ENCODE peak calls at places on chromosomes 12 and 14, in six cellular contexts. Q is dorsolateral prefrontal cortex, I is fibroblast of pulmonary artery, M is B cell, H is epithelial cell of esophagus, E is neural crest cell. O is an unnamed sample.

GRCh38 chr12:27212861-27213260 is 31.2 kb upstream of the STK38L start:
- DNase-seq in Q (no peak), I (no peak), M (no peak), H (no peak), E (no peak), O (no peak)

GRCh38 chr14:98960617-98961013 is 311.4 kb downstream of the BCL11B start:
- DNase-seq in Q (no peak), I (no peak), M (no peak), H (no peak), E (no peak), O (no peak)

GRCh38 chr14:65850429-65851145 is 438.1 kb downstream of the FUT8 start:
- DNase-seq in Q (no peak), I (no peak), M (no peak), H (no peak), E (no peak), O (no peak)

GRCh38 chr12:51329742-51330141 is 5.8 kb upstream of the BIN2 start:
- DNase-seq in Q (no peak), I (no peak), M (no peak), H (no peak), E (no peak), O (no peak)

GRCh38 chr14:101173698-101174521 is 270.4 kb upstream of the RTL1 start:
- DNase-seq in Q (no peak), I (no peak), M (no peak), H (no peak), E (no peak), O (no peak)

GRCh38 chr12:58105225-58106119 is 164.1 kb downstream of the ATP23 start:
- DNase-seq in Q (no peak), I (peak), M (no peak), H (peak), E (no peak), O (no peak)

GRCh38 chr14:68749487-68750475 is 43.1 kb downstream of the ZFP36L1 start:
- DNase-seq in Q (no peak), I (peak), M (no peak), H (peak), E (no peak), O (no peak)

GRCh38 chr12:32589165-32589891 is 89.8 kb upstream of the DNM1L start:
- DNase-seq in Q (no peak), I (no peak), M (no peak), H (no peak), E (no peak), O (no peak)

GRCh38 chr12:13135336-13136178 is 32.1 kb upstream of the GSG1 start:
- DNase-seq in Q (no peak), I (peak), M (no peak), H (peak), E (no peak), O (no peak)

GRCh38 chr12:71214511-71215285 is 56.9 kb upstream of the TSPAN8 start:
- DNase-seq in Q (no peak), I (peak), M (no peak), H (no peak), E (no peak), O (no peak)

GRCh38 chr12:113278141-113278540 is 56.8 kb downstream of the SLC8B1 start:
- DNase-seq in Q (no peak), I (no peak), M (no peak), H (no peak), E (no peak), O (no peak)

GRCh38 chr14:89748004-89748403 is 206.5 kb downstream of the EFCAB11 start:
- DNase-seq in Q (no peak), I (no peak), M (no peak), H (peak), E (no peak), O (no peak)

GRCh38 chr12:65603428-65604351 is 220.6 kb upstream of the HMGA2 start:
- DNase-seq in Q (no peak), I (peak), M (no peak), H (peak), E (no peak), O (no peak)

GRCh38 chr12:80632835-80633234 is 74.6 kb upstream of the MYF6 start:
- DNase-seq in Q (no peak), I (no peak), M (no peak), H (peak), E (no peak), O (peak)

GRCh38 chr14:54785111-54785777 is 117.4 kb downstream of the GCH1 start:
- DNase-seq in Q (no peak), I (no peak), M (no peak), H (no peak), E (no peak), O (no peak)

GRCh38 chr12:92143280-92143679 is 2.4 kb downstream of the BTG1 start:
- DNase-seq in Q (no peak), I (no peak), M (no peak), H (no peak), E (no peak), O (no peak)

GRCh38 chr14:64137657-64138290 is 156.4 kb downstream of the ESR2 start:
- DNase-seq in Q (no peak), I (peak), M (peak), H (no peak), E (no peak), O (no peak)

GRCh38 chr14:71169028-71169427 is 261.8 kb downstream of the PCNX1 start:
- DNase-seq in Q (no peak), I (no peak), M (no peak), H (no peak), E (no peak), O (no peak)

GRCh38 chr12:119020377-119021360 is 39.3 kb downstream of the SRRM4 start:
- DNase-seq in Q (no peak), I (no peak), M (no peak), H (no peak), E (peak), O (peak)
- TF ChIP-seq CTCF in Q (peak), I (no peak), M (no peak), H (no peak), E (peak), O (peak)

DNA sequence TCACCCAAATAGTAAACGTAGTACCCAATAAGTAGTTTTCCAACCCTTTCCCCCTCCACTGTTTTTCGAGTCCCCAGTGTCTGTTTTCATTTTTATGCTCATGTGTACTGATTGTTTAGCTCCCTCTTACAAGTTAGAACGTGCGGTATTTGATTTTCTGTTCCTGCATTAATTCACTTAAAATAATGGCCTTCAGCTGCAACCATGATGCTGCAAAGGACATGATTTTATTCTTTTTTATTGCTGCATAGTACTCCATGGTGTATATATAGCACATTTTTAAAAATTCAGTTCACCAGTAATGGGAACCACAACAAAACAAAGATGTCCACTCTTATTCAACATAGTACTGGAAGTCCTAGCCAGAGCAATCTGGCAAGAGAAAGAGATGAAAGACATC is 72.8 kb downstream of the DUSP6 start:
- DNase-seq in Q (no peak), I (no peak), M (no peak), H (no peak), E (no peak), O (no peak)
- TF ChIP-seq CTCF in Q (no peak), I (no peak), M (no peak), H (no peak), E (no peak), O (no peak)

GRCh38 chr14:93797071-93797470 is 8.8 kb upstream of the PRIMA1 start:
- DNase-seq in Q (no peak), I (no peak), M (no peak), H (no peak), E (no peak), O (no peak)
- TF ChIP-seq CTCF in Q (no peak), I (no peak), M (no peak), H (no peak), E (no peak), O (no peak)

DNA sequence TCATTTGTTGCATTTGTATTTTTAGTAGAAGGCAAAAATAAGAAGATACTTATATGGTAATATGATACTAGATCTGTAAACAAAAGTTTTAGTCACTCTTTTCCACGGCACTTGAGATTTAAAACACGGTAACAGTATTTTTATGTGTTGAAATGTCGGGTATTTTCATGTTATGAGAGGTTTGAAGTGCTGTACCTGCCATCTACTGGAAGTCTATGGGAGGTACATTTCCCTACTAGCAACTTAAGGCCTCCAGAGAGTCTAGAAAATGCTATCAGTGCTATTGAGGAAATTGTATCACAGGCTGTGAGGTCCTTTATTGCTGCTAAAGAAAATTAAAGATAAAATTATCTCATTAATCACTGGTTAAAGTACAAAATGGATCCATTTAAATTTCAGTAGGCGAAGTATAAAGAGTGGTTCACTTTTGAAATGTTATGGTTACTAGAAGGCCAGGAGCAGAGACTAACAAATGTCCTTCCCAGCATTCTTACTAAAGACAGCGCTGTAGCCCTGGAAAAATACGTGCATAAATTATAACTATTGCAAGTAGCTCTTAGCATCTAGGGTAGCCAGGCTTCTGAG is 77.6 kb upstream of the PRKD1 start:
- DNase-seq in Q (no peak), I (peak), M (peak), H (peak), E (no peak), O (no peak)
- TF ChIP-seq CTCF in Q (peak), I (peak), M (peak), H (peak), E (peak), O (peak)

GRCh38 chr14:103125098-103126070 is 2.1 kb downstream of the TNFAIP2 start:
- DNase-seq in Q (no peak), I (no peak), M (no peak), H (no peak), E (no peak), O (no peak)

GRCh38 chr14:103123128-103123633 is at the start of gene TNFAIP2:
- DNase-seq in Q (no peak), I (no peak), M (peak), H (no peak), E (no peak), O (peak)

GRCh38 chr14:103122578-103123127 is 608 bp upstream of the TNFAIP2 start:
- DNase-seq in Q (no peak), I (no peak), M (no peak), H (no peak), E (no peak), O (no peak)

GRCh38 chr14:103124501-103125001 is 1.3 kb downstream of the TNFAIP2 start:
- DNase-seq in Q (no peak), I (no peak), M (no peak), H (no peak), E (no peak), O (no peak)

GRCh38 chr14:103123634-103124500 is 606 bp downstream of the TNFAIP2 start:
- DNase-seq in Q (no peak), I (peak), M (no peak), H (peak), E (no peak), O (no peak)
- TF ChIP-seq CTCF in Q (no peak), I (peak), M (no peak), H (no peak), E (peak), O (no peak)

GRCh38 chr12:110338754-110339153 is 57.7 kb downstream of the ATP2A2 start:
- DNase-seq in Q (no peak), I (peak), M (peak), H (no peak), E (no peak), O (no peak)
- TF ChIP-seq CTCF in Q (no peak), I (peak), M (peak), H (peak), E (peak), O (no peak)

GRCh38 chr12:47408171-47408871 is 297.5 kb downstream of the RPAP3 start:
- DNase-seq in Q (no peak), I (no peak), M (peak), H (peak), E (no peak), O (no peak)
- TF ChIP-seq CTCF in Q (peak), I (peak), M (peak), H (peak), E (no peak), O (no peak)

GRCh38 chr12:100404769-100405407 is 48.0 kb downstream of the SLC17A8 start:
- DNase-seq in Q (no peak), I (peak), M (peak), H (peak), E (peak), O (peak)
- TF ChIP-seq CTCF in Q (peak), I (peak), M (no peak), H (peak), E (peak), O (peak)

GRCh38 chr14:74412753-74413152 is 13.3 kb downstream of the SYNDIG1L start:
- DNase-seq in Q (no peak), I (no peak), M (no peak), H (no peak), E (no peak), O (no peak)
- TF ChIP-seq CTCF in Q (no peak), I (no peak), M (no peak), H (no peak), E (no peak), O (no peak)

GRCh38 chr14:103542545-103543088 is 13.6 kb downstream of the TRMT61A start:
- DNase-seq in Q (peak), I (no peak), M (no peak), H (no peak), E (peak), O (peak)
- TF ChIP-seq CTCF in Q (peak), I (no peak), M (no peak), H (no peak), E (no peak), O (no peak)